ENCODE peak calls at places on chromosomes 5 and 9, in four cellular contexts. S is K562, M is HepG2, J is GM12878. X is an unnamed sample.

GRCh38 chr9:81074261-81074660 is 615.1 kb downstream of the TLE1 start:
- DNase-seq in M (no peak), J (no peak), S (no peak), X (no peak)

GRCh38 chr5:171580506-171581265 is 161.2 kb downstream of the FGF18 start:
- DNase-seq in S (no peak), J (no peak), M (no peak), X (no peak)

GRCh38 chr5:106610041-106610440 is 1060.7 kb downstream of the EFNA5 start:
- DNase-seq in J (no peak), S (no peak), M (no peak), X (no peak)

GRCh38 chr5:173515526-173515925 is 100.9 kb downstream of the BOD1 start:
- DNase-seq in S (no peak), M (no peak), J (no peak), X (no peak)

GRCh38 chr5:138223532-138223931 is 10.4 kb upstream of the CDC23 start:
- DNase-seq in J (no peak), S (no peak), M (no peak), X (no peak)

GRCh38 chr9:36146666-36147065 is 10.1 kb downstream of the GLIPR2 start:
- DNase-seq in S (no peak), M (no peak), J (no peak), X (no peak)

GRCh38 chr5:110865400-110866094 is 126.7 kb downstream of the SLC25A46 start:
- DNase-seq in M (peak), J (no peak), S (peak), X (peak)

GRCh38 chr5:111224561-111224989 is 391 bp downstream of the CAMK4 start:
- DNase-seq in J (no peak), M (no peak), S (no peak), X (no peak)

GRCh38 chr5:169545762-169546161 is 37.8 kb upstream of the SPDL1 start:
- DNase-seq in S (no peak), M (no peak), J (no peak), X (no peak)

GRCh38 chr9:90027296-90027790 is 422.5 kb downstream of the GADD45G start:
- DNase-seq in S (no peak), M (no peak), J (no peak), X (no peak)

GRCh38 chr5:173969167-173970049 is 19.6 kb upstream of the C5orf47 start:
- DNase-seq in S (peak), J (no peak), M (peak), X (no peak)

GRCh38 chr9:135480071-135480941 is 724 bp downstream of the PPP1R26 start:
- DNase-seq in J (no peak), M (peak), S (peak), X (peak)

GRCh38 chr9:135693265-135693664 is 6.0 kb downstream of the SOHLH1 start:
- DNase-seq in M (no peak), J (no peak), S (no peak), X (no peak)

GRCh38 chr5:56516936-56517521 is 283.9 kb upstream of the ANKRD55 start:
- DNase-seq in M (peak), S (no peak), J (no peak), X (no peak)

GRCh38 chr5:138230981-138231589 is 18.0 kb upstream of the CDC23 start:
- DNase-seq in M (peak), S (peak), J (no peak), X (no peak)

GRCh38 chr9:127187231-127187956 is 65.0 kb upstream of the ANGPTL2 start:
- DNase-seq in S (peak), J (no peak), M (peak), X (no peak)

GRCh38 chr9:74721696-74722660 is 165.7 kb downstream of the TRPM6 start:
- DNase-seq in S (no peak), M (peak), J (no peak), X (no peak)
- TF ChIP-seq CBFB in S (no peak), M (no peak), J (no peak), X (no peak)

GRCh38 chr9:116806075-116806474 is 119.0 kb downstream of the TRIM32 start:
- DNase-seq in M (no peak), S (no peak), J (no peak), X (peak)
- TF ChIP-seq ATF3 in M (no peak), S (no peak), J (no peak), X (no peak)

GRCh38 chr9:134054891-134055811 is 12.7 kb downstream of the BRD3 start:
- DNase-seq in M (no peak), J (no peak), S (no peak), X (no peak)

GRCh38 chr9:134057311-134057665 is 10.5 kb downstream of the BRD3 start:
- DNase-seq in S (no peak), J (no peak), M (no peak), X (no peak)

GRCh38 chr9:134055981-134056461 is 11.8 kb downstream of the BRD3 start:
- DNase-seq in S (no peak), J (no peak), M (no peak), X (no peak)

GRCh38 chr9:134057751-134058701 is 9.8 kb downstream of the BRD3 start:
- DNase-seq in J (no peak), M (peak), S (no peak), X (no peak)

DNA sequence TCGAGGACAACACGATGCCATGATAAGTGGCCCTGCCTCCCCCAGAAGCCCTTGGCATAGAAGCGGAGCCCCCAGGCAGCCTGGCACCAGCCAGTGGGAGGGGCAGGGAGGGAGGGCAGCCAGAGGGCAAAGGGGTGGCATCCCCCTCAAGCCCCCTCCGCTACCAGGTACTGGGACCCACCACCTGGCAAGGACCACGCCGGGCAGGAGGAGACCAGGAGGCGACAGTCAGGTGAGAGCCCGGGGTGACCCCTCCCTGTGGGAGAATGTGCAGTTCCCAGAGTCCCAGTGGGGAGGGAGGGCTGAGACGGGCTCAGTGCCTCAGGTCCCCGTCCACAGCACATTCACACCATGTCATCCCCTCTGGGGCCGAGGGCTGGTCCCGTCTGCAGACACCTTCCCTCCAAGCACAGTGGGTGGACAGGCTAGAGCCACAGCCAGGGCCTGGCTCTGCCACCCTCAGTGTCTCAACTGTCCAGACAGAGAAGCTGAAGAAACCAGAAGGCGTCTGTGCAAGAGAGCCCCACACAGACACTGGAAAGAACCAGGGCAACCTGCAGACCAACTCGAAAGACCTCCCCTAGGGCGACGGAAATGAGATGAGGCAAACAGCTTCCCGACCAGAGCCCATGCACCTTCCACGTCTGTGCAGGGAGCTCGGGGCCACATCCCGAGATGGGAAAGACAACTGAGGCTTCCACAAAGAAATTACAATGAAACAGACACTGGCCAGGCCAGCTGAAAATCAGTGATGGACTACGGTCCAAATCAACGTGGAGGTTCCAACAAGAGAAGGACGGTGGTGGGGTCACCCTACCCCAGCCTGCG is 11.1 kb downstream of the BRD3 start:
- DNase-seq in S (no peak), M (no peak), J (no peak), X (no peak)
- TF ChIP-seq CBFB in S (no peak), M (no peak), J (no peak), X (no peak)

GRCh38 chr9:37949576-37949975 is 45.6 kb upstream of the SLC25A51 start:
- DNase-seq in J (no peak), M (no peak), S (no peak), X (no peak)
- TF ChIP-seq ATF3 in J (no peak), M (no peak), S (no peak), X (no peak)

X was measured in WTC11.